ENCODE peak calls at places on chromosomes 4 and X, in seven cellular contexts. One of them, this sample, is unnamed.

GRCh38 chr4:25792843-25793242 is 69.9 kb downstream of the SEL1L3 start:
- DNase-seq in astrocyte of the spinal cord: no peak
- DNase-seq in AG09319: no peak
- DNase-seq in RWPE1: no peak
- DNase-seq in suprapubic skin: no peak
- DNase-seq in tibial nerve: no peak
- DNase-seq in ovary: no peak
- DNase-seq in this sample: no peak

GRCh38 chr4:42733380-42733779 is 76.5 kb upstream of the ATP8A1 start:
- DNase-seq in RWPE1: no peak
- DNase-seq in ovary: no peak
- DNase-seq in astrocyte of the spinal cord: no peak
- DNase-seq in tibial nerve: no peak
- DNase-seq in AG09319: no peak
- DNase-seq in suprapubic skin: no peak
- DNase-seq in this sample: no peak

GRCh38 chr4:89303989-89304388 is 3.6 kb downstream of the GPRIN3 start:
- DNase-seq in RWPE1: no peak
- DNase-seq in suprapubic skin: no peak
- DNase-seq in tibial nerve: no peak
- DNase-seq in ovary: no peak
- DNase-seq in AG09319: no peak
- DNase-seq in astrocyte of the spinal cord: no peak
- DNase-seq in this sample: no peak

GRCh38 chr4:109977854-109978501 is 65.3 kb downstream of the EGF start:
- DNase-seq in tibial nerve: no peak
- DNase-seq in RWPE1: peak
- DNase-seq in ovary: no peak
- DNase-seq in AG09319: no peak
- DNase-seq in suprapubic skin: no peak
- DNase-seq in astrocyte of the spinal cord: peak
- DNase-seq in this sample: peak

GRCh38 chr4:40402556-40402955 is 67.4 kb downstream of the CHRNA9 start:
- DNase-seq in AG09319: no peak
- DNase-seq in suprapubic skin: no peak
- DNase-seq in tibial nerve: no peak
- DNase-seq in ovary: no peak
- DNase-seq in RWPE1: no peak
- DNase-seq in astrocyte of the spinal cord: no peak
- DNase-seq in this sample: no peak

GRCh38 chr4:16804581-16804980 is 93.9 kb downstream of the LDB2 start:
- DNase-seq in astrocyte of the spinal cord: no peak
- DNase-seq in AG09319: no peak
- DNase-seq in tibial nerve: no peak
- DNase-seq in suprapubic skin: no peak
- DNase-seq in RWPE1: no peak
- DNase-seq in ovary: no peak
- DNase-seq in this sample: no peak

GRCh38 chrX:1170243-1170642 is 42.2 kb downstream of the CRLF2 start:
- DNase-seq in AG09319: no peak
- DNase-seq in astrocyte of the spinal cord: no peak
- DNase-seq in tibial nerve: no peak
- DNase-seq in ovary: no peak
- DNase-seq in suprapubic skin: no peak
- DNase-seq in RWPE1: no peak
- DNase-seq in this sample: no peak

GRCh38 chr4:154739111-154739510 is 4.7 kb upstream of the LRAT start:
- DNase-seq in suprapubic skin: no peak
- DNase-seq in AG09319: no peak
- DNase-seq in astrocyte of the spinal cord: no peak
- DNase-seq in RWPE1: no peak
- DNase-seq in tibial nerve: no peak
- DNase-seq in ovary: no peak
- DNase-seq in this sample: no peak

GRCh38 chr4:148893095-148893494 is 450.9 kb upstream of the NR3C2 start:
- DNase-seq in suprapubic skin: no peak
- DNase-seq in tibial nerve: no peak
- DNase-seq in ovary: no peak
- DNase-seq in RWPE1: no peak
- DNase-seq in AG09319: no peak
- DNase-seq in astrocyte of the spinal cord: no peak
- DNase-seq in this sample: no peak

GRCh38 chrX:139862208-139862607 is 70.6 kb downstream of the ATP11C start:
- DNase-seq in RWPE1: no peak
- DNase-seq in ovary: no peak
- DNase-seq in tibial nerve: no peak
- DNase-seq in AG09319: no peak
- DNase-seq in astrocyte of the spinal cord: no peak
- DNase-seq in suprapubic skin: no peak
- DNase-seq in this sample: no peak

GRCh38 chr4:138184881-138185280 is 57.3 kb downstream of the SLC7A11 start:
- DNase-seq in tibial nerve: no peak
- DNase-seq in AG09319: no peak
- DNase-seq in RWPE1: no peak
- DNase-seq in suprapubic skin: no peak
- DNase-seq in astrocyte of the spinal cord: no peak
- DNase-seq in ovary: no peak
- DNase-seq in this sample: no peak

GRCh38 chr4:40194602-40195161 is 2.1 kb upstream of the RHOH start:
- DNase-seq in ovary: no peak
- DNase-seq in suprapubic skin: no peak
- DNase-seq in tibial nerve: no peak
- DNase-seq in AG09319: no peak
- DNase-seq in RWPE1: no peak
- DNase-seq in astrocyte of the spinal cord: no peak
- DNase-seq in this sample: no peak

GRCh38 chr4:87044511-87045369 is 109.9 kb downstream of the AFF1 start:
- DNase-seq in RWPE1: no peak
- DNase-seq in AG09319: no peak
- DNase-seq in suprapubic skin: no peak
- DNase-seq in tibial nerve: no peak
- DNase-seq in astrocyte of the spinal cord: no peak
- DNase-seq in ovary: no peak
- DNase-seq in this sample: no peak

GRCh38 chrX:3532571-3532970 is 180.9 kb downstream of the PRKX start:
- DNase-seq in suprapubic skin: no peak
- DNase-seq in RWPE1: no peak
- DNase-seq in tibial nerve: no peak
- DNase-seq in ovary: no peak
- DNase-seq in AG09319: no peak
- DNase-seq in astrocyte of the spinal cord: no peak
- DNase-seq in this sample: no peak

GRCh38 chrX:39764441-39764914 is 333.3 kb downstream of the BCOR start:
- DNase-seq in AG09319: no peak
- DNase-seq in tibial nerve: no peak
- DNase-seq in astrocyte of the spinal cord: peak
- DNase-seq in ovary: no peak
- DNase-seq in suprapubic skin: no peak
- DNase-seq in RWPE1: no peak
- DNase-seq in this sample: no peak

GRCh38 chr4:137692205-137692604 is 159.9 kb upstream of the PCDH18 start:
- DNase-seq in AG09319: no peak
- DNase-seq in ovary: no peak
- DNase-seq in astrocyte of the spinal cord: no peak
- DNase-seq in suprapubic skin: no peak
- DNase-seq in tibial nerve: no peak
- DNase-seq in RWPE1: no peak
- DNase-seq in this sample: no peak

GRCh38 chrX:143206961-143207360 is 181.2 kb downstream of the SPANXN4 start:
- DNase-seq in suprapubic skin: no peak
- DNase-seq in tibial nerve: no peak
- DNase-seq in RWPE1: no peak
- DNase-seq in ovary: no peak
- DNase-seq in astrocyte of the spinal cord: no peak
- DNase-seq in AG09319: no peak
- DNase-seq in this sample: no peak

GRCh38 chrX:18956322-18957032 is 27.4 kb downstream of the PHKA2 start:
- DNase-seq in RWPE1: no peak
- DNase-seq in AG09319: no peak
- DNase-seq in tibial nerve: no peak
- DNase-seq in suprapubic skin: no peak
- DNase-seq in ovary: no peak
- DNase-seq in astrocyte of the spinal cord: no peak
- DNase-seq in this sample: no peak

GRCh38 chr4:83629945-83630684 is 94.2 kb downstream of the GPAT3 start:
- DNase-seq in RWPE1: peak
- DNase-seq in tibial nerve: no peak
- DNase-seq in astrocyte of the spinal cord: peak
- DNase-seq in AG09319: peak
- DNase-seq in suprapubic skin: no peak
- DNase-seq in ovary: peak
- DNase-seq in this sample: peak

GRCh38 chr4:2977116-2978097 is 14.0 kb downstream of the GRK4 start:
- DNase-seq in tibial nerve: no peak
- DNase-seq in astrocyte of the spinal cord: peak
- DNase-seq in AG09319: no peak
- DNase-seq in RWPE1: peak
- DNase-seq in ovary: no peak
- DNase-seq in suprapubic skin: no peak
- DNase-seq in this sample: peak

GRCh38 chr4:32268949-32269348 is 1548.8 kb downstream of the PCDH7 start:
- DNase-seq in suprapubic skin: no peak
- DNase-seq in astrocyte of the spinal cord: peak
- DNase-seq in AG09319: no peak
- DNase-seq in ovary: no peak
- DNase-seq in tibial nerve: no peak
- DNase-seq in RWPE1: peak
- DNase-seq in this sample: no peak

GRCh38 chr4:153937289-153937688 is 148.4 kb upstream of the SFRP2 start:
- DNase-seq in ovary: no peak
- DNase-seq in tibial nerve: no peak
- DNase-seq in suprapubic skin: no peak
- DNase-seq in astrocyte of the spinal cord: no peak
- DNase-seq in RWPE1: no peak
- DNase-seq in AG09319: no peak
- DNase-seq in this sample: no peak

GRCh38 chrX:37802028-37802427 is 22.2 kb downstream of the CYBB start:
- DNase-seq in tibial nerve: no peak
- DNase-seq in RWPE1: no peak
- DNase-seq in ovary: no peak
- DNase-seq in astrocyte of the spinal cord: peak
- DNase-seq in suprapubic skin: no peak
- DNase-seq in AG09319: no peak
- DNase-seq in this sample: no peak

GRCh38 chr4:38788327-38788726 is 5.5 kb upstream of the TLR10 start:
- DNase-seq in tibial nerve: no peak
- DNase-seq in ovary: no peak
- DNase-seq in RWPE1: peak
- DNase-seq in AG09319: no peak
- DNase-seq in astrocyte of the spinal cord: no peak
- DNase-seq in suprapubic skin: no peak
- DNase-seq in this sample: no peak

GRCh38 chr4:139266583-139267257 is 13.3 kb downstream of the MGARP start:
- DNase-seq in AG09319: peak
- DNase-seq in suprapubic skin: no peak
- DNase-seq in RWPE1: no peak
- DNase-seq in astrocyte of the spinal cord: peak
- DNase-seq in tibial nerve: peak
- DNase-seq in ovary: peak
- DNase-seq in this sample: peak

GRCh38 chr4:140052050-140052449 is 101.9 kb downstream of the MAML3 start:
- DNase-seq in suprapubic skin: no peak
- DNase-seq in astrocyte of the spinal cord: peak
- DNase-seq in tibial nerve: no peak
- DNase-seq in RWPE1: peak
- DNase-seq in ovary: peak
- DNase-seq in AG09319: no peak
- DNase-seq in this sample: peak

GRCh38 chrX:106919932-106920452 is at the start of gene CLDN2:
- DNase-seq in RWPE1: no peak
- DNase-seq in ovary: no peak
- DNase-seq in astrocyte of the spinal cord: peak
- DNase-seq in tibial nerve: no peak
- DNase-seq in suprapubic skin: no peak
- DNase-seq in AG09319: no peak
- DNase-seq in this sample: no peak

GRCh38 chrX:63050225-63050624 is 300.9 kb downstream of the SPIN4 start:
- DNase-seq in astrocyte of the spinal cord: no peak
- DNase-seq in suprapubic skin: no peak
- DNase-seq in RWPE1: no peak
- DNase-seq in AG09319: no peak
- DNase-seq in ovary: no peak
- DNase-seq in tibial nerve: no peak
- DNase-seq in this sample: no peak
- TF ChIP-seq CTCF in astrocyte of the spinal cord: no peak
- TF ChIP-seq CTCF in suprapubic skin: no peak
- TF ChIP-seq CTCF in RWPE1: no peak
- TF ChIP-seq CTCF in AG09319: no peak
- TF ChIP-seq CTCF in ovary: no peak
- TF ChIP-seq CTCF in tibial nerve: no peak
- TF ChIP-seq CTCF in this sample: no peak

GRCh38 chr4:8167291-8167690 is 8.7 kb upstream of the ABLIM2 start:
- DNase-seq in RWPE1: no peak
- DNase-seq in ovary: no peak
- DNase-seq in astrocyte of the spinal cord: no peak
- DNase-seq in AG09319: no peak
- DNase-seq in tibial nerve: no peak
- DNase-seq in suprapubic skin: no peak
- DNase-seq in this sample: no peak
- TF ChIP-seq CTCF in RWPE1: no peak
- TF ChIP-seq CTCF in ovary: no peak
- TF ChIP-seq CTCF in astrocyte of the spinal cord: no peak
- TF ChIP-seq CTCF in AG09319: no peak
- TF ChIP-seq CTCF in tibial nerve: no peak
- TF ChIP-seq CTCF in suprapubic skin: no peak
- TF ChIP-seq CTCF in this sample: no peak

DNA sequence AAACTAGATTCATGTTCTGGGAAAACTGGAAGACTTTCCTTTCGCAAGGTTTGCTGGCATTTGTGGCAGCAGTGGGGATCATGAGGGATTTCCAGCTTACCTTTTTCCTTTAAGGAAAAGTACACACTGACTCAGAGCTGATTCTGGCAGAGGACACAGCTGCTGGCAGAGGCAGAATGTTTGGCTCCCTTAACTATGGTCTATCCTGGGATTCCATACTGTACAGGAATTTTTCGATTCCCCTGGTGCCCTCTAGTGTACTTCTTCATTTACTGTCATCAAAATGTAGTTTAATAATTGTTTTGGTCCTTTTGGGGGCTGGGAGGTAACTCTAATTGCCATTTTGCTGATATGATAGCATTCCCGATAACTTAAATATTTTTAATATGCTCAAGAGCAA is 152.7 kb downstream of the GABRG1 start:
- DNase-seq in ovary: no peak
- DNase-seq in RWPE1: peak
- DNase-seq in astrocyte of the spinal cord: no peak
- DNase-seq in suprapubic skin: no peak
- DNase-seq in tibial nerve: no peak
- DNase-seq in AG09319: no peak
- DNase-seq in this sample: no peak
- TF ChIP-seq CTCF in ovary: no peak
- TF ChIP-seq CTCF in RWPE1: peak
- TF ChIP-seq CTCF in astrocyte of the spinal cord: no peak
- TF ChIP-seq CTCF in suprapubic skin: no peak
- TF ChIP-seq CTCF in tibial nerve: no peak
- TF ChIP-seq CTCF in AG09319: no peak
- TF ChIP-seq CTCF in this sample: no peak

DNA sequence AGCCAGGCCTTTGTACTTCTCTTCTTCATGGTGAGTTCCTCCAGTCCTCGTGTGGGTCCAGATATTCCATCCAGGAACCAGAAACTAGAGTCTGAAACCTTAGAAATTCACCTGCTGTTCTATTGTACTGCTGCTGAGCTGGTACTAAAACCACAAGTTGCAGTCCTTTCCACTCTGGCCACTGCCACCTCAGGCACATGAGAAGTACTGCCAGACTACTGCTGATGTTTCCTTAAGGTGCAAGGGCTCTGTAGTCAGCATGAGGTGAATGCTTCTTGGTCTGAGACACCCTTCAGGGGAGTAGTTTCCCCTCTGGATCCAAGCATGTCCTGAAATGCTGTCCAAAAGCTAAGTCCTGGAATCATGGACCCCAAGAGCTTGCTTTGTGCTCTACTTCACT is 399.6 kb upstream of the CT83 start:
- DNase-seq in AG09319: no peak
- DNase-seq in astrocyte of the spinal cord: no peak
- DNase-seq in ovary: no peak
- DNase-seq in tibial nerve: no peak
- DNase-seq in RWPE1: no peak
- DNase-seq in suprapubic skin: no peak
- DNase-seq in this sample: no peak
- TF ChIP-seq CTCF in AG09319: no peak
- TF ChIP-seq CTCF in astrocyte of the spinal cord: no peak
- TF ChIP-seq CTCF in ovary: no peak
- TF ChIP-seq CTCF in tibial nerve: no peak
- TF ChIP-seq CTCF in RWPE1: no peak
- TF ChIP-seq CTCF in suprapubic skin: no peak
- TF ChIP-seq CTCF in this sample: no peak